ENCODE peak calls at places on chromosomes 2 and 18, in seven cellular contexts. One of them, this sample, is unnamed.

GRCh38 chr18:59950215-59950944 is 50.6 kb downstream of the PMAIP1 start:
- DNase-seq in tibial artery: no peak
- DNase-seq in GM23338: no peak
- DNase-seq in kidney: no peak
- DNase-seq in GM12865: peak; percentile 65
- DNase-seq in lower lobe of right lung: no peak
- DNase-seq in Calu3: no peak
- DNase-seq in this sample: no peak

GRCh38 chr18:79489900-79490592 is 94.3 kb downstream of the NFATC1 start:
- DNase-seq in Calu3: no peak
- DNase-seq in lower lobe of right lung: peak; percentile 31
- DNase-seq in GM12865: no peak
- DNase-seq in kidney: peak; percentile 58
- DNase-seq in tibial artery: peak; percentile 61
- DNase-seq in GM23338: no peak
- DNase-seq in this sample: no peak

GRCh38 chr2:176104338-176105077 is 2.6 kb upstream of the HOXD11 start:
- DNase-seq in GM23338: peak; percentile 55
- DNase-seq in lower lobe of right lung: no peak
- DNase-seq in tibial artery: no peak
- DNase-seq in GM12865: no peak
- DNase-seq in kidney: peak; percentile 80
- DNase-seq in Calu3: no peak
- DNase-seq in this sample: no peak

GRCh38 chr2:219405451-219405850 is 12.7 kb upstream of the DES start:
- DNase-seq in kidney: no peak
- DNase-seq in lower lobe of right lung: no peak
- DNase-seq in tibial artery: peak; percentile 86
- DNase-seq in GM23338: peak; percentile 59
- DNase-seq in Calu3: no peak
- DNase-seq in GM12865: no peak
- DNase-seq in this sample: no peak

GRCh38 chr18:27954226-27954625 is 222.7 kb downstream of the CDH2 start:
- DNase-seq in tibial artery: no peak
- DNase-seq in kidney: no peak
- DNase-seq in GM12865: no peak
- DNase-seq in lower lobe of right lung: no peak
- DNase-seq in GM23338: no peak
- DNase-seq in Calu3: no peak
- DNase-seq in this sample: no peak

GRCh38 chr2:182542501-182543258 is 115.8 kb upstream of the PDE1A start:
- DNase-seq in kidney: no peak
- DNase-seq in tibial artery: no peak
- DNase-seq in Calu3: no peak
- DNase-seq in lower lobe of right lung: no peak
- DNase-seq in GM23338: no peak
- DNase-seq in GM12865: no peak
- DNase-seq in this sample: no peak

GRCh38 chr18:12645751-12646203 is 12.1 kb downstream of the SPIRE1 start:
- DNase-seq in tibial artery: peak; percentile 88
- DNase-seq in GM23338: peak; percentile 31
- DNase-seq in lower lobe of right lung: peak; percentile 69
- DNase-seq in kidney: no peak
- DNase-seq in GM12865: no peak
- DNase-seq in Calu3: peak; percentile 57
- DNase-seq in this sample: no peak

GRCh38 chr2:226185613-226186211 is 613.9 kb downstream of the IRS1 start:
- DNase-seq in kidney: no peak
- DNase-seq in lower lobe of right lung: no peak
- DNase-seq in GM12865: no peak
- DNase-seq in Calu3: peak; percentile 37
- DNase-seq in GM23338: no peak
- DNase-seq in tibial artery: no peak
- DNase-seq in this sample: no peak

GRCh38 chr2:132038179-132038882 is 123.4 kb downstream of the ANKRD30BL start:
- DNase-seq in kidney: no peak
- DNase-seq in GM23338: peak; percentile 49
- DNase-seq in tibial artery: no peak
- DNase-seq in Calu3: peak; percentile 5
- DNase-seq in lower lobe of right lung: peak; percentile 23
- DNase-seq in GM12865: no peak
- DNase-seq in this sample: no peak

GRCh38 chr18:63205791-63206252 is 113.7 kb downstream of the BCL2 start:
- DNase-seq in tibial artery: no peak
- DNase-seq in GM12865: peak; percentile 30
- DNase-seq in GM23338: no peak
- DNase-seq in Calu3: no peak
- DNase-seq in kidney: no peak
- DNase-seq in lower lobe of right lung: no peak
- DNase-seq in this sample: no peak

GRCh38 chr2:160522951-160523700 is 29.5 kb upstream of the RBMS1 start:
- DNase-seq in GM23338: no peak
- DNase-seq in kidney: no peak
- DNase-seq in lower lobe of right lung: no peak
- DNase-seq in Calu3: no peak
- DNase-seq in GM12865: no peak
- DNase-seq in tibial artery: no peak
- DNase-seq in this sample: no peak

GRCh38 chr2:160281213-160281612 is 81.1 kb upstream of the ITGB6 start:
- DNase-seq in kidney: no peak
- DNase-seq in GM23338: no peak
- DNase-seq in GM12865: no peak
- DNase-seq in lower lobe of right lung: no peak
- DNase-seq in Calu3: no peak
- DNase-seq in tibial artery: no peak
- DNase-seq in this sample: no peak

GRCh38 chr2:99488587-99488998 is 1.2 kb downstream of the REV1 start:
- DNase-seq in Calu3: no peak
- DNase-seq in GM12865: peak; percentile 50
- DNase-seq in tibial artery: no peak
- DNase-seq in lower lobe of right lung: no peak
- DNase-seq in GM23338: no peak
- DNase-seq in kidney: no peak
- DNase-seq in this sample: no peak

GRCh38 chr18:70288851-70289328 is at the start of gene SOCS6:
- DNase-seq in GM23338: peak; percentile 76
- DNase-seq in GM12865: peak; percentile 84
- DNase-seq in kidney: peak; percentile 90
- DNase-seq in tibial artery: peak; percentile 73
- DNase-seq in lower lobe of right lung: peak; percentile 74
- DNase-seq in Calu3: peak; percentile 71
- DNase-seq in this sample: no peak

GRCh38 chr2:192236136-192236535 is 41.4 kb upstream of the TMEFF2 start:
- DNase-seq in kidney: no peak
- DNase-seq in GM12865: no peak
- DNase-seq in tibial artery: no peak
- DNase-seq in lower lobe of right lung: no peak
- DNase-seq in GM23338: no peak
- DNase-seq in Calu3: no peak
- DNase-seq in this sample: no peak

GRCh38 chr2:60033325-60033724 is 520.1 kb downstream of the BCL11A start:
- DNase-seq in lower lobe of right lung: no peak
- DNase-seq in kidney: no peak
- DNase-seq in GM23338: no peak
- DNase-seq in GM12865: no peak
- DNase-seq in Calu3: no peak
- DNase-seq in tibial artery: no peak
- DNase-seq in this sample: no peak

DNA sequence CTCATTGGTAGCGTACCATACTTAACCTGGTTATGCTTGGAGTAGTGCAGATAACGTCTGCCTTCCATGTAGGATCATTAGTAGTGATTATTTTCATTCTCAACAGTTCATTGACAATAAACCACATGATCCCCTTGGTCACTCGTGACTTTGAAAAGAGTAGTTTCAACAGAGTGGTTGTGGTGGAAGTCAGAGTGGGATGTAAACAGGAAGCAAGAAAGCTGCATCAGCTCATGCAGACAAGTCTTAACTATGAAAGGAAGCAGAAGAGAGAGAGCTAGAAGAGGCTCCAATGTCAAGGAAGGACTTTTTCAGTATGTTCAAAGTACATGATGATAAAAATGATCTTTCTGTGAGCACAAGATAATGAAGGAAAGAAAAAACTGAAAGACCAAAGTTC is 287.4 kb downstream of the MBD2 start:
- DNase-seq in kidney: no peak
- DNase-seq in lower lobe of right lung: no peak
- DNase-seq in Calu3: no peak
- DNase-seq in GM12865: no peak
- DNase-seq in GM23338: no peak
- DNase-seq in tibial artery: no peak
- DNase-seq in this sample: no peak
- TF ChIP-seq CTCF in kidney: no peak
- TF ChIP-seq CTCF in lower lobe of right lung: no peak
- TF ChIP-seq CTCF in Calu3: no peak
- TF ChIP-seq CTCF in GM12865: no peak
- TF ChIP-seq CTCF in GM23338: no peak
- TF ChIP-seq CTCF in tibial artery: no peak
- TF ChIP-seq CTCF in this sample: no peak

DNA sequence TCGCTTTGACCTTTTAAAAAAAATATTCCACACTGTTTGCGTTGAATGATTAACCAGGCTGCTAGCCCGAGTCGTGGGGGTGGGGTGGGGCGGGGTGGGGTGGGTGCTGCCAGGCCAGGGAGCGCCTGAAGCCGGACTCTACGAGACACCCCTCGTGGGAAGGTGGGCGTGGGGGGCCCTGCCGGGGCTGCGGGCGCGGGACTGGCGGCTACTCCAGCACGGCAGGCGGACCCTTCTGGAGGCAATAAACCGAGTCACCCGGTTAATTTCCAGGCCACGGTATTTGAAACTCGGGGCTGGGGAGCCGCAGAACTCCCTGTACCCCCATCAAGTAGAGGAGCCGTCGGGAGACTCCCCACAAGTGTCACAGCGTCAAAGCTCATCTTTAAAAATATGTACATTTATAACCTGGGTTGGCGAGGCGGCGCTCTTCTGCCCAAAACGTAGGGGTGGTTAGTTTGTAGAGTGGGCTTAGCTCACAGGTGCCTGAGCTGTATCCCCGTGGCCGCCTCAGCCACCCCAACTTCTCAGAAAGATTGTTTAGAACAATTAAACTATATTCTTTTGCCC is 1.2 kb downstream of the B3GNT2 start:
- DNase-seq in GM23338: no peak
- DNase-seq in tibial artery: peak; percentile 69
- DNase-seq in Calu3: peak; percentile 15
- DNase-seq in lower lobe of right lung: peak; percentile 57
- DNase-seq in GM12865: peak; percentile 68
- DNase-seq in kidney: no peak
- DNase-seq in this sample: no peak
- TF ChIP-seq CTCF in GM23338: no peak
- TF ChIP-seq CTCF in tibial artery: no peak
- TF ChIP-seq CTCF in Calu3: no peak
- TF ChIP-seq CTCF in lower lobe of right lung: no peak
- TF ChIP-seq CTCF in GM12865: no peak
- TF ChIP-seq CTCF in kidney: no peak
- TF ChIP-seq CTCF in this sample: no peak

GRCh38 chr2:73260338-73260984 is 23.8 kb downstream of the FBXO41 start:
- DNase-seq in kidney: no peak
- DNase-seq in GM12865: peak; percentile 35
- DNase-seq in GM23338: peak; percentile 80
- DNase-seq in Calu3: peak; percentile 49
- DNase-seq in tibial artery: no peak
- DNase-seq in lower lobe of right lung: peak; percentile 71
- DNase-seq in this sample: no peak
- TF ChIP-seq CTCF in kidney: peak; percentile 37
- TF ChIP-seq CTCF in GM12865: peak; percentile 14
- TF ChIP-seq CTCF in GM23338: peak; percentile 81
- TF ChIP-seq CTCF in Calu3: peak; percentile 56
- TF ChIP-seq CTCF in tibial artery: no peak
- TF ChIP-seq CTCF in lower lobe of right lung: peak; percentile 37
- TF ChIP-seq CTCF in this sample: peak; percentile 64

DNA sequence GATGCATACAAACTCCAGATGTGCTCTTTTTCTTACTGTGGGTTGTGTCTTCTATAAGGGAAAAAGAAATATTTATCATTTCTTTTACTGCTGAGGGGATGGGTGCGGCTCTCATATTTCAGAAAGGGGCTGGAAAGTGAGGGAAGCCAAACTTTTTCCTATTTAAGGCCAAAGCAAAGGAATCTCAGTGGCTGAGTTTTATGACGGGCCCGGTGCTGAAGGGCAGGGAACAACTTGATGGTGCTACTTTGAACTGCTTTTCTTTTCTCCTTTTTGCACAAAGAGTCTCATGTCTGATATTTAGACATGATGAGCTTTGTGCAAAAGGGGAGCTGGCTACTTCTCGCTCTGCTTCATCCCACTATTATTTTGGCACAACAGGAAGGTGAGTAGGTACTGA is at the start of gene COL3A1:
- DNase-seq in GM12865: no peak
- DNase-seq in Calu3: no peak
- DNase-seq in tibial artery: peak; percentile 68
- DNase-seq in kidney: peak; percentile 77
- DNase-seq in lower lobe of right lung: no peak
- DNase-seq in GM23338: no peak
- DNase-seq in this sample: no peak
- TF ChIP-seq CTCF in GM12865: no peak
- TF ChIP-seq CTCF in Calu3: no peak
- TF ChIP-seq CTCF in tibial artery: no peak
- TF ChIP-seq CTCF in kidney: no peak
- TF ChIP-seq CTCF in lower lobe of right lung: no peak
- TF ChIP-seq CTCF in GM23338: no peak
- TF ChIP-seq CTCF in this sample: no peak

GRCh38 chr18:31512203-31512764 is 14.3 kb downstream of the DSG2 start:
- DNase-seq in kidney: no peak
- DNase-seq in tibial artery: no peak
- DNase-seq in lower lobe of right lung: no peak
- DNase-seq in GM23338: no peak
- DNase-seq in GM12865: no peak
- DNase-seq in Calu3: peak; percentile 89
- DNase-seq in this sample: peak; percentile 87

GRCh38 chr18:31510319-31510718 is 12.3 kb downstream of the DSG2 start:
- DNase-seq in lower lobe of right lung: no peak
- DNase-seq in GM23338: no peak
- DNase-seq in kidney: no peak
- DNase-seq in GM12865: no peak
- DNase-seq in tibial artery: no peak
- DNase-seq in Calu3: no peak
- DNase-seq in this sample: no peak

GRCh38 chr18:31509571-31509970 is 11.6 kb downstream of the DSG2 start:
- DNase-seq in Calu3: no peak
- DNase-seq in GM12865: no peak
- DNase-seq in GM23338: no peak
- DNase-seq in lower lobe of right lung: no peak
- DNase-seq in kidney: no peak
- DNase-seq in tibial artery: no peak
- DNase-seq in this sample: no peak

GRCh38 chr18:31513189-31513907 is 15.4 kb downstream of the DSG2 start:
- DNase-seq in Calu3: no peak
- DNase-seq in tibial artery: no peak
- DNase-seq in lower lobe of right lung: no peak
- DNase-seq in GM23338: no peak
- DNase-seq in GM12865: no peak
- DNase-seq in kidney: no peak
- DNase-seq in this sample: peak; percentile 87

DNA sequence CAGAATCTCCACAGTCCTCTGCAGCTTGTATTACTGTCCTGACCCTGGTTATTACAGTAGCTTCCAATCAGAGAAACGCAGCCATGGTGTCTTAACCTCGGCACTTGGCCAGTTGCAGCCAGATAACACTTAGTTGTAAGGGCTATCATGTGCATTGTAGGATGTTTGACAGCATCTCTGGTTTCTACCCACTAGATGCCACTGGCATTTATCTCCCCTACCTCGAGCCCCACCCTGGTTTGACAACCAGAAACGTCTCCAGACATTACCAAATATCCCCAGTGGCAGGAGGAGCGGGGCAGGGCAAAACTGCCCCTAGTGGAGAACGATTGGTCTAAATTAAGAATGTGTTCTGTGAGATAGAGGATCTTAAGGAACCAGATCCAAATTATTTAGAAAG is 13.1 kb downstream of the DSG2 start:
- DNase-seq in lower lobe of right lung: no peak
- DNase-seq in GM12865: no peak
- DNase-seq in tibial artery: no peak
- DNase-seq in Calu3: no peak
- DNase-seq in kidney: no peak
- DNase-seq in GM23338: no peak
- DNase-seq in this sample: no peak
- TF ChIP-seq CTCF in lower lobe of right lung: no peak
- TF ChIP-seq CTCF in GM12865: peak; percentile 17
- TF ChIP-seq CTCF in tibial artery: no peak
- TF ChIP-seq CTCF in Calu3: no peak
- TF ChIP-seq CTCF in kidney: no peak
- TF ChIP-seq CTCF in GM23338: peak; percentile 40
- TF ChIP-seq CTCF in this sample: peak; percentile 30